ENCODE peak calls at places on chromosomes 5 and 9, in seven cellular contexts. M is cardiac muscle cell, F is AG04450, H is psoas muscle, D is A673, L is mammary epithelial cell, V is astrocyte of the spinal cord. Q is an unnamed sample.

GRCh38 chr5:141966275-141966962 is 2.5 kb upstream of the RNF14 start:
- DNase-seq in M (no peak), F (no peak), H (no peak), D (no peak), L (no peak), V (no peak), Q (no peak)

GRCh38 chr5:11642398-11642797 is 261.8 kb downstream of the CTNND2 start:
- DNase-seq in M (no peak), F (no peak), H (no peak), D (no peak), L (no peak), V (no peak), Q (no peak)

GRCh38 chr5:76145945-76146344 is 62.8 kb downstream of the SV2C start:
- DNase-seq in M (no peak), F (no peak), H (no peak), D (peak), L (peak), V (no peak), Q (no peak)

GRCh38 chr5:136028782-136029742 is at the start of gene TGFBI:
- DNase-seq in M (peak), F (peak), H (peak), D (peak), L (peak), V (peak), Q (peak)

GRCh38 chr9:89436326-89436725 is 61.6 kb downstream of the SEMA4D start:
- DNase-seq in M (no peak), F (no peak), H (peak), D (no peak), L (no peak), V (no peak), Q (no peak)

GRCh38 chr9:132147331-132147730 is 14.5 kb upstream of the NTNG2 start:
- DNase-seq in M (no peak), F (no peak), H (no peak), D (no peak), L (no peak), V (no peak), Q (no peak)

GRCh38 chr5:9056046-9056445 is 489.8 kb downstream of the SEMA5A start:
- DNase-seq in M (no peak), F (no peak), H (no peak), D (no peak), L (peak), V (no peak), Q (peak)

GRCh38 chr5:111703662-111704061 is 53.3 kb downstream of the NREP start:
- DNase-seq in M (no peak), F (no peak), H (no peak), D (no peak), L (no peak), V (no peak), Q (no peak)

GRCh38 chr9:95507456-95508241 is 9.1 kb downstream of the PTCH1 start:
- DNase-seq in M (peak), F (no peak), H (peak), D (peak), L (peak), V (peak), Q (peak)

GRCh38 chr9:92165472-92165871 is 50.3 kb upstream of the SPTLC1 start:
- DNase-seq in M (no peak), F (no peak), H (no peak), D (no peak), L (no peak), V (no peak), Q (no peak)

GRCh38 chr5:154309805-154310204 is 119.3 kb downstream of the GALNT10 start:
- DNase-seq in M (no peak), F (no peak), H (no peak), D (no peak), L (peak), V (no peak), Q (no peak)

GRCh38 chr5:160537940-160538339 is 116.3 kb downstream of the PTTG1 start:
- DNase-seq in M (no peak), F (no peak), H (no peak), D (no peak), L (no peak), V (no peak), Q (no peak)

GRCh38 chr9:126902160-126902559 is 12.4 kb upstream of the RALGPS1 start:
- DNase-seq in M (no peak), F (no peak), H (no peak), D (no peak), L (no peak), V (no peak), Q (no peak)

GRCh38 chr9:136129176-136129575 is 10.5 kb upstream of the TMEM250 start:
- DNase-seq in M (no peak), F (no peak), H (no peak), D (no peak), L (no peak), V (no peak), Q (no peak)

GRCh38 chr5:10475931-10476687 is 34.4 kb downstream of the ROPN1L start:
- DNase-seq in M (no peak), F (no peak), H (peak), D (no peak), L (no peak), V (no peak), Q (no peak)

GRCh38 chr5:149760700-149761187 is 30.6 kb downstream of the PPARGC1B start:
- DNase-seq in M (no peak), F (no peak), H (no peak), D (peak), L (no peak), V (peak), Q (no peak)

GRCh38 chr9:14310247-14310646 is 3.7 kb downstream of the NFIB start:
- DNase-seq in M (no peak), F (no peak), H (no peak), D (no peak), L (no peak), V (peak), Q (no peak)

GRCh38 chr9:14312721-14313377 is 1.1 kb downstream of the NFIB start:
- DNase-seq in M (peak), F (no peak), H (peak), D (no peak), L (peak), V (peak), Q (no peak)

GRCh38 chr9:14313951-14314423 is at the start of gene NFIB:
- DNase-seq in M (peak), F (no peak), H (peak), D (no peak), L (peak), V (peak), Q (peak)

GRCh38 chr9:14313378-14313940 is 482 bp downstream of the NFIB start:
- DNase-seq in M (peak), F (no peak), H (peak), D (no peak), L (no peak), V (peak), Q (no peak)

DNA sequence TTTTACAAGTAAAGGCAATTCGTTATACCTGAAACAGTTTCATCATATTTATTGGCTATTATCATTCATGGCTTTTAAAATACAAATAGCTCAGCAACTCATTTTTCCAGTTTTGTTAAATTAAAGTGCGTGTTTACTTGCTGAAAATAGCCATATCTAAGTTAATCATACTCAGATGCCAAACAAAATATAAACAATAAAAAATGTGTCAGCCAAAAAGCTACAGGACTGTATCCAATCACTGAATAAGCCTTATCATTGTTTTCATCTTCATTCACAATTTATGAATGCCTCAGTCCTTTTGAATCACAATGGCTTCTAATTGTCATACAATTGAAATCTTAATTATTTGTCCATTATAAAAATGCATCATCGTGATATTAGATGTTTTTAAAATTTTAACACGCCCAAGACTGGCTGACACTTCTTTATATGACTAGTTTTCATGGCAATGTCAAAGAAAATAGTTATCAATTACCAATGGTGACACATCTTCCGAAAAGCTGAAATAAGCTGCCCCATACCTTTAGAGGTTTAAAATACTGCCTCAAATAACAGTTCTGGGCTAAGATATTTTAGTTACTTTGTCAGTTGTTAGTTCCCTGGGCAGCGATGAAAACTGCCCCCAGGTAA is 1.9 kb downstream of the NFIB start:
- DNase-seq in M (no peak), F (no peak), H (no peak), D (no peak), L (peak), V (no peak), Q (no peak)
- H3K4me3 ChIP-seq in M (peak), F (peak), H (peak), D (peak), L (peak), V (peak), Q (peak)

DNA sequence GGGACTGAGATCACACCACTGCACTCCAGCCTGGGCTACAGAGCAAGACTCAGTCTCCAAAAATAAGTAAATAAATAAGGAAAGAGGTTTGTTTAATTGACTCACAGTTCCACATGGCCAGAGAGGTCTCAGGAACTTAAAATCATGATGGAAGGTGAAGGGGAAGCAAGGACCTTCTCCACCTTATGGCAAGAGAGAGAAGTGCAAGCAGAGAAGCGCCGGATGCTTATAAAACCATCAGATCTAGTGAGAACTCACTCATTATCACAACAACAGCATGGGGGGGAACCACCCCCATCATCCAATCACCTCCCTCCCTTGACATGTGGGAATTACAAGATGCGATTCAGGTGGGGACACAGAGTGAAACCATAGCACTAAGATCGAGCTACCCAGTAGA is 22.8 kb upstream of the RGMB start:
- DNase-seq in M (peak), F (no peak), H (no peak), D (peak), L (peak), V (no peak), Q (no peak)
- TF ChIP-seq CTCF in M (peak), F (peak), H (no peak), D (peak), L (peak), V (peak), Q (peak)

GRCh38 chr9:25960235-25960634 is 282.0 kb upstream of the TUSC1 start:
- DNase-seq in M (no peak), F (no peak), H (no peak), D (no peak), L (no peak), V (no peak), Q (no peak)
- H3K4me3 ChIP-seq in M (no peak), F (no peak), H (no peak), D (no peak), L (no peak), V (no peak), Q (no peak)

DNA sequence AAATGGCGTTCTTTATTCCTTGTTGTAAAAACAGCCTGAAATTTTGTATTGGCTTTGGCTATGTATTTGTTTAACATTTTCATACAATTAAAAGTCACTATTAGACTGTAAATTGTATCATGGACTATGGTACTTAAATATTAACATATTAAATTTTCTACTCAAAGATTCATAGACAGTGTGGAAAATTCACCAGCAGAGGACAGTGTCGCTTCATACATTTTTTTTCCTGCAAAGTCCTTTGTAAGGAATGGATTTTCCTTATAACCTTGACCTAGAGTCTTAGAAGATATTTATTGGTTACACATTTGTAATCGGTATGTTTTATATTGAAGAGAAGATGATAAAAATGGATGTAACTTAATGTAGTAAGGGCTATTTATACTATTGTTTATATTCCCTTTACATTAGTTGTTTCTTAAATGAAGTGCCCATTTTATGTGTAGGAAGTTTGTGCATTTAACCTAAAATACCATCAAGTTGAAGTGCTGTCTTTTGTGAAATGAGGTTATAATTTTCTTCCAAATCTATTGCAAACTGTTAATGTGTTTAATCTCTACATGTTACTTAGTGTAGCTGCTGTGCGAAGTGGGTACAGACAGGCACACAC is 150.1 kb downstream of the KDM4C start:
- DNase-seq in M (peak), F (peak), H (no peak), D (peak), L (no peak), V (peak), Q (peak)
- TF ChIP-seq CTCF in M (peak), F (peak), H (peak), D (peak), L (peak), V (peak), Q (peak)

GRCh38 chr9:115182264-115182663 is 64.3 kb upstream of the TNC start:
- DNase-seq in M (no peak), F (no peak), H (no peak), D (no peak), L (no peak), V (no peak), Q (no peak)
- H3K4me3 ChIP-seq in M (no peak), F (no peak), H (no peak), D (no peak), L (no peak), V (no peak), Q (no peak)

DNA sequence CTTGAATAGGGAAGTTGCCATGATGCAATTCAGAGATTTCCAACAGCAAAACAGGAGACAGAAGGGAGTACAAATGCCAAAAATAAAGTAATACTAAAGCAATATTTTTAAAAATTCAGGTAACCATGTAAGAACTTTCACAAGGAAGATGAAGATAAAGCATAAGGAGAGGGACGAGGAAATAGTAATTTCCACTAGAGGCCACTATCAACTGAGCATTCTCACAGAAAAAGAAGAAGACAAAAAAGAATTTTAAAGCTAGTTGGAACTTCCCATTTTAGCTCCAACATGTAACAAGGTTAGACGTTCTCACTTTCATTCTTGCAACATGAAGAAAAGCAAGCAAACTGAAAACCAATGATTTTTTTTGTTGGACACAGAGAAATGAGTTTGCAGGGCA is 779.9 kb upstream of the CDH6 start:
- DNase-seq in M (no peak), F (no peak), H (no peak), D (peak), L (no peak), V (peak), Q (no peak)
- TF ChIP-seq CTCF in M (no peak), F (peak), H (no peak), D (peak), L (no peak), V (peak), Q (no peak)

DNA sequence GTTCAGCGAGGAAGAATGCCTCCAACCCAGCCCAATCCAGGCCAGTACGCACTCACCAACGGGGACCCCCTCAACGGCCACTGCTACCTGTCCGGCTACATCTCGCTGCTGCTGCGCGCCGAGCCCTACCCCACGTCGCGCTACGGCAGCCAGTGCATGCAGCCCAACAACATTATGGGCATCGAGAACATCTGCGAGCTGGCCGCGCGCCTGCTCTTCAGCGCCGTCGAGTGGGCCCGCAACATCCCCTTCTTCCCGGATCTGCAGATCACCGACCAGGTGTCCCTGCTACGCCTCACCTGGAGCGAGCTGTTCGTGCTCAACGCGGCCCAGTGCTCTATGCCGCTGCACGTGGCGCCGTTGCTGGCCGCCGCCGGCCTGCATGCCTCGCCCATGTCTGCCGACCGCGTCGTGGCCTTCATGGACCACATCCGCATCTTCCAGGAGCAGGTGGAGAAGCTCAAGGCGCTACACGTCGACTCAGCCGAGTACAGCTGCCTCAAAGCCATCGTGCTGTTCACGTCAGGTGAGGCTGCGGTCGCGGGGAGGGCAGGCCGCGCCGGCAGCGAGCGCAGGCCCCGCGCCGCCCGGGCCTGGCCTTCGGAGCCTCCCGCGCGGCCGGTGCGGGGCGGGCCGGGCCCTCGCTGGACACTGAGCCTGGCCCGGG is 5.0 kb downstream of the NR2F1 start:
- DNase-seq in M (no peak), F (no peak), H (no peak), D (no peak), L (no peak), V (peak), Q (no peak)
- H3K4me3 ChIP-seq in M (no peak), F (peak), H (no peak), D (no peak), L (no peak), V (peak), Q (peak)

Q was measured in fibroblast of mammary gland.